ENCODE peak calls at places on chromosome 2, in ten cellular contexts. L, N, S, T, F, E, X, K, I and M are unnamed samples.

GRCh38 chr2:180004731-180005130 is 2.4 kb downstream of the CWC22 start:
- DNase-seq in L (no peak), N (no peak), S (no peak), T (no peak), F (no peak), E (no peak), X (no peak), K (no peak), I (no peak), M (no peak)

GRCh38 chr2:78602862-78603261 is 422.6 kb upstream of the REG3G start:
- DNase-seq in L (no peak), N (no peak), S (no peak), T (no peak), F (no peak), E (no peak), X (no peak), K (no peak), I (no peak), M (no peak)

GRCh38 chr2:219495531-219496122 is 3.1 kb upstream of the GMPPA start:
- DNase-seq in L (no peak), N (peak), S (peak), T (peak), F (peak), E (peak), X (peak), K (peak), I (peak), M (peak)

GRCh38 chr2:206981739-206982336 is 42.5 kb downstream of the CPO start:
- DNase-seq in L (no peak), N (peak), S (peak), T (peak), F (peak), E (peak), X (peak), K (peak), I (peak), M (peak)

GRCh38 chr2:121197369-121198091 is 87.5 kb downstream of the TFCP2L1 start:
- DNase-seq in L (no peak), N (no peak), S (peak), T (no peak), F (peak), E (no peak), X (no peak), K (no peak), I (no peak), M (peak)

GRCh38 chr2:128466377-128467175 is 147.9 kb upstream of the HS6ST1 start:
- DNase-seq in L (no peak), N (no peak), S (peak), T (no peak), F (peak), E (no peak), X (no peak), K (no peak), I (no peak), M (no peak)

GRCh38 chr2:20797096-20797495 is 25.8 kb downstream of the LDAH start:
- DNase-seq in L (no peak), N (no peak), S (no peak), T (no peak), F (no peak), E (no peak), X (no peak), K (no peak), I (no peak), M (no peak)

GRCh38 chr2:158902005-158902398 is 66.4 kb upstream of the TANC1 start:
- DNase-seq in L (no peak), N (no peak), S (no peak), T (no peak), F (no peak), E (no peak), X (no peak), K (no peak), I (no peak), M (no peak)

GRCh38 chr2:29802976-29803375 is 118.4 kb downstream of the ALK start:
- DNase-seq in L (no peak), N (no peak), S (no peak), T (no peak), F (no peak), E (no peak), X (peak), K (no peak), I (no peak), M (no peak)

GRCh38 chr2:37682473-37682872 is 11.0 kb upstream of the CDC42EP3 start:
- DNase-seq in L (no peak), N (no peak), S (no peak), T (no peak), F (no peak), E (no peak), X (no peak), K (no peak), I (no peak), M (no peak)

GRCh38 chr2:30484995-30485394 is 37.9 kb downstream of the LCLAT1 start:
- DNase-seq in L (no peak), N (no peak), S (no peak), T (no peak), F (no peak), E (no peak), X (no peak), K (no peak), I (no peak), M (no peak)

GRCh38 chr2:38446418-38446817 is 69.3 kb upstream of the ATL2 start:
- DNase-seq in L (no peak), N (no peak), S (no peak), T (no peak), F (no peak), E (no peak), X (no peak), K (no peak), I (no peak), M (no peak)

GRCh38 chr2:203347375-203347774 is 19.2 kb downstream of the ABI2 start:
- DNase-seq in L (no peak), N (no peak), S (no peak), T (no peak), F (no peak), E (no peak), X (no peak), K (no peak), I (no peak), M (no peak)

GRCh38 chr2:168118733-168119518 is 128.5 kb downstream of the STK39 start:
- DNase-seq in L (no peak), N (peak), S (no peak), T (peak), F (peak), E (peak), X (peak), K (peak), I (no peak), M (peak)

GRCh38 chr2:141517180-141517851 is 613.5 kb downstream of the LRP1B start:
- DNase-seq in L (no peak), N (no peak), S (no peak), T (no peak), F (no peak), E (peak), X (no peak), K (no peak), I (no peak), M (no peak)

GRCh38 chr2:214489181-214489580 is 78.3 kb downstream of the VWC2L start:
- DNase-seq in L (no peak), N (no peak), S (no peak), T (no peak), F (no peak), E (no peak), X (no peak), K (no peak), I (no peak), M (no peak)

GRCh38 chr2:84881581-84882414 is 914 bp upstream of the TRABD2A start:
- DNase-seq in L (peak), N (peak), S (peak), T (peak), F (peak), E (peak), X (peak), K (peak), I (peak), M (peak)

GRCh38 chr2:170535552-170535951 is 179.6 kb upstream of the SP5 start:
- DNase-seq in L (no peak), N (no peak), S (no peak), T (no peak), F (no peak), E (no peak), X (no peak), K (no peak), I (no peak), M (peak)